ENCODE peak calls at places on chromosome 7, in eight cellular contexts. E is fibroblast of mammary gland, Q is LNCaP clone FGC, I is bronchial epithelial cell, F is fibroblast of lung, J is sigmoid colon, P is HFF-Myc, B is adrenal gland. U is an unnamed sample.

GRCh38 chr7:42219447-42219846 is 17.6 kb downstream of the GLI3 start:
- DNase-seq in I (peak), P (no peak), J (no peak), Q (no peak), E (peak), B (no peak), F (peak), U (no peak)

GRCh38 chr7:45710271-45711160 is 136.3 kb downstream of the ADCY1 start:
- DNase-seq in B (no peak), Q (no peak), F (no peak), I (no peak), J (no peak), P (no peak), E (no peak), U (no peak)

GRCh38 chr7:133233142-133233541 is 19.7 kb upstream of the EXOC4 start:
- DNase-seq in J (no peak), I (no peak), Q (no peak), P (no peak), F (no peak), E (no peak), B (no peak), U (no peak)

GRCh38 chr7:83695126-83695960 is 46.4 kb upstream of the SEMA3E start:
- DNase-seq in J (no peak), B (no peak), F (no peak), Q (no peak), I (no peak), E (no peak), P (no peak), U (no peak)

GRCh38 chr7:2030475-2031456 is 202.0 kb downstream of the MAD1L1 start:
- DNase-seq in Q (no peak), P (no peak), J (peak), E (no peak), B (no peak), I (no peak), F (no peak), U (no peak)

GRCh38 chr7:47218378-47219176 is 363.3 kb downstream of the TNS3 start:
- DNase-seq in I (no peak), P (no peak), F (peak), E (peak), J (no peak), Q (no peak), B (no peak), U (no peak)

GRCh38 chr7:20089431-20089830 is 127.8 kb downstream of the MACC1 start:
- DNase-seq in I (no peak), J (no peak), F (no peak), E (no peak), Q (no peak), P (no peak), B (no peak), U (no peak)

GRCh38 chr7:23055582-23056178 is 41.8 kb upstream of the HYCC1 start:
- DNase-seq in I (peak), E (peak), F (peak), P (peak), J (no peak), B (peak), Q (no peak), U (no peak)

GRCh38 chr7:135964254-135964653 is 12.9 kb downstream of the MTPN start:
- DNase-seq in F (peak), Q (no peak), P (no peak), J (no peak), E (peak), B (no peak), I (no peak), U (no peak)

GRCh38 chr7:133931053-133931452 is 196.1 kb upstream of the LRGUK start:
- DNase-seq in F (peak), P (no peak), Q (no peak), E (no peak), B (no peak), J (no peak), I (peak), U (no peak)

GRCh38 chr7:113812881-113813280 is 105.9 kb downstream of the PPP1R3A start:
- DNase-seq in B (no peak), Q (no peak), I (no peak), E (no peak), F (peak), P (no peak), J (no peak), U (no peak)

GRCh38 chr7:113819474-113819873 is 99.3 kb downstream of the PPP1R3A start:
- DNase-seq in I (no peak), Q (no peak), J (no peak), F (peak), B (no peak), E (no peak), P (no peak), U (no peak)

DNA sequence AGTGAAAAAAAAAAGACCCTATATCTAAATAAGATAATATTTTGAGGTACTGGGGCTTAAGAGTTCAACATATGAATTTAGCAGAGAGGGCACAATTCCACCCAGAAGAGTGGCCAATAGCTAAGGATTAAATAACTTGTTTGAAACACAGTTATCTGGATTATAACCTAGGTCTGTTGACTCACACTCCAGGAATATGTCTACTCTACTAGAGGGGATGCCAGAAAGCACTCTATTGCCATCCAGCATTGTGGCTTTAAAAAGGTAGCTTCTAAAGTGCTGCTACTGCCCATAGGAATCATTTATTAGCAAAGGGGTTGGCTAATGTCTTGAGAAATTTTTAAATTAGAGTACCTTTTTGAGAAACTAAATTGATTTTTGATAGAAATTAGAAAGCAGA is 102.2 kb downstream of the PPP1R3A start:
- DNase-seq in Q (no peak), E (no peak), P (no peak), B (no peak), F (peak), J (no peak), I (no peak), U (no peak)
- TF ChIP-seq CTCF in Q (no peak), E (no peak), P (no peak), B (no peak), F (no peak), J (no peak), I (no peak), U (no peak)

GRCh38 chr7:123581162-123581459 is 20.5 kb upstream of the ASB15 start:
- DNase-seq in P (no peak), I (no peak), J (no peak), Q (no peak), F (no peak), B (no peak), E (no peak), U (no peak)
- TF ChIP-seq CTCF in P (no peak), I (no peak), J (no peak), Q (no peak), F (no peak), B (no peak), E (no peak), U (no peak)

DNA sequence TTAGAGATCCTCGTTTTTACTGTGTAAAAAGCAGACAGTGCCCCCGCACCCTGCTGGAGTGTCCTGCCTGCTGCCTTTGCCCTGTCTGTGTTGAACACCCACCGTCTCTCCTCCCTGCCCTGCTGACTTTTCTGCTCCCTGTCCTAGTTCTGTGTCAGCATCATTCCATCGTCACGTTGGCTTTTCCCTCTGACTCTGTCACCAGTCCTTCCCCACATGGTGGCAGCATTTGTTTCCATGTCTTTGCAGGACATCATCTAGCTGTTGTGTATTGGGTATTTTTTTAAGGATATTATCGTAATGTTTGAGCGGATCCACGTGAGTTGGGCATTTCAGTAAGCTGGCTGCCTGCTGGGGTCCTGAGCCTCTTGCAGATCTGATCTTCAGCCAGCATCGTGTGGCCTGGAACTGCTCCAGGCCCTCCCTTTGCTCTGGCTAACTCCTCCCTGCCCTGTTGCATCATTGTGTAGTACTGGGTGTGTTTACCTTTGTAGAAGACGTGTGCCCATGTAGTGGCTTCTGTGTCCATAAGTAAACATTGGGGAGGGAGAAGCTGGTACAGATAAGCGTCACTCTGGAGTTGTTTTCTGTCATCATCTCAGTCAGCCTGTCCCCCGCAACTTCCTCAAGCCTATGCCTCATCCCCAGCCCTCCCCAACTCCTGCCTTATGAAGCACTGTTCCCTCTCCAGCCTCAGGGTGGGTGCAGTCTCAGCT is 44.2 kb downstream of the TRRAP start:
- DNase-seq in I (peak), B (peak), F (peak), Q (peak), P (no peak), E (peak), J (no peak), U (no peak)
- TF ChIP-seq CTCF in I (no peak), B (no peak), F (no peak), Q (peak), P (no peak), E (peak), J (no peak), U (no peak)

DNA sequence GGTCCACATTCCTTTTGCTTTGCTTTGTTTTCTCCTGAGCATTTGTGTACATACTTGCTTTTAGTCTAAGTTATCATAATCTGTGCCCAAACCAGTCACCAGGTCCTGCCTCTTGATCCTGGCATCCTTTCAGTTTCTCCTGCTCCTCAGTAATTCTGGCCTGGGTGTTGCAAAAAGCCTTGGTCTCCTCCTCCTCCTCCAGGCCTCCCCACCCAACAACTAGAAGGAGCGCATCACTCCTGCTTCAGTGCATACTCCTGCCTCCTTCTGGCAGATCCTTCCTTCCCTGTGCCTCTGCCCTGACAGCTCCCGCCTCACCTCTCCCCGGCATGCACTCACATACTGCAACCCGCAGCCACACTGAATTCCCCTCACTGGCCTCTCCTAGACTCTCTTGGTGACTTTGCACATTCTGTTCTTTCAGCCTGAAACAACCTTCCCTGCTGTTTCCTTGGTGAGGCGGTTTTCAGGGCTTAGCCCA is 2.3 kb downstream of the DENND2A start:
- DNase-seq in P (no peak), B (no peak), E (peak), Q (no peak), F (peak), I (no peak), J (peak), U (no peak)
- TF ChIP-seq CTCF in P (peak), B (no peak), E (peak), Q (no peak), F (peak), I (peak), J (no peak), U (peak)

GRCh38 chr7:89623018-89623672 is 531.1 kb upstream of the STEAP1 start:
- DNase-seq in E (peak), J (no peak), F (peak), B (peak), P (peak), Q (peak), I (peak), U (peak)
- TF ChIP-seq CTCF in E (peak), J (peak), F (peak), B (peak), P (peak), Q (peak), I (peak), U (peak)

GRCh38 chr7:86815556-86815955 is 171.8 kb downstream of the GRM3 start:
- DNase-seq in B (no peak), Q (no peak), E (no peak), I (peak), F (no peak), J (no peak), P (no peak), U (no peak)

GRCh38 chr7:86818903-86819302 is 175.2 kb downstream of the GRM3 start:
- DNase-seq in Q (no peak), P (no peak), J (no peak), F (no peak), B (no peak), E (no peak), I (no peak), U (no peak)

GRCh38 chr7:86814980-86815379 is 171.3 kb downstream of the GRM3 start:
- DNase-seq in B (peak), F (no peak), I (peak), J (no peak), E (peak), P (no peak), Q (no peak), U (no peak)
- TF ChIP-seq CTCF in B (peak), F (peak), I (peak), J (no peak), E (peak), P (peak), Q (peak), U (peak)

DNA sequence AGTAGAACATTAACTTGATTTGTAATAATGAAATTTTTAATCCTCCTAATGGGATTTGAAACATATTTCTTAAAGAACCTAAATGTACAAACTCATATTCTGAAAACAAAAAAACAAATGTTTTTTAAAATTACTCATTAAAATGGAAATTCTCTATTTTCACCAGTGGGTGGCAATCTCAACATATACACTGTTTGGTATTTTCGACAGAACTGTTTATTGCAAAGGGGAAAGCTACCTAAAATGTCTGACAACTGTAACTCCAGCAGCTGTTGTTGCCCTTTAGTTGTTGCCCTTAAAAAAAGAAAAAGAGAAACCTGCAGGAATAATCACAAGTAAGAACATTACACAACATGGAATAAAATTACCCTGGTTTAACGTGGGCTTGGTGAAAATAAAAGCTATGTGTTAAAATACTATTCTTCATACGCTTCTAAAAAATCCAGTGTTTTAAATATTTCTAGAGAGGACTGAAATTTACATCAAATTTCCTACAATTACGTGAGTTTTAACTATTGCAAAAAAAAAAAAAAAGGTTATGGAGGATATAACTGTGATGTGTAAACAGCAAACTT is 54.5 kb downstream of the COL1A2 start:
- DNase-seq in I (peak), J (no peak), P (no peak), B (no peak), E (peak), Q (peak), F (peak), U (peak)
- TF ChIP-seq CTCF in I (no peak), J (peak), P (peak), B (peak), E (peak), Q (peak), F (peak), U (peak)